ENCODE peak calls at places on chromosome 1, in five cellular contexts. Z is CMK; U is frontal cortex; T is cerebellum; R is CD4-positive, alpha-beta memory T cell. O is an unnamed sample.

GRCh38 chr1:238409191-238409846 is 518.6 kb upstream of the ZP4 start:
- DNase-seq in Z (no peak), U (no peak), T (no peak), R (no peak), O (no peak)

GRCh38 chr1:172380441-172381244 is 39.8 kb upstream of the C1orf105 start:
- DNase-seq in Z (no peak), U (no peak), T (no peak), R (peak; percentile 53), O (peak; percentile 11)

GRCh38 chr1:240234477-240235225 is 143.0 kb downstream of the FMN2 start:
- DNase-seq in Z (no peak), U (no peak), T (no peak), R (no peak), O (no peak)

GRCh38 chr1:64948905-64949833 is 17.2 kb downstream of the JAK1 start:
- DNase-seq in Z (no peak), U (no peak), T (no peak), R (no peak), O (peak; percentile 9)

GRCh38 chr1:203888807-203889251 is 27.4 kb downstream of the SNRPE start:
- DNase-seq in Z (no peak), U (no peak), T (no peak), R (no peak), O (no peak)

GRCh38 chr1:150575072-150575489 is 4.3 kb downstream of the MCL1 start:
- DNase-seq in Z (no peak), U (no peak), T (no peak), R (peak; percentile 17), O (no peak)

GRCh38 chr1:14390816-14391215 is 207.7 kb upstream of the KAZN start:
- DNase-seq in Z (no peak), U (no peak), T (no peak), R (no peak), O (no peak)

GRCh38 chr1:168686666-168687065 is 42.3 kb downstream of the DPT start:
- DNase-seq in Z (no peak), U (no peak), T (no peak), R (no peak), O (no peak)

GRCh38 chr1:201709564-201710295 is 119.2 kb upstream of the IPO9 start:
- DNase-seq in Z (peak; percentile 32), U (peak; percentile 58), T (peak; percentile 33), R (peak; percentile 35), O (peak; percentile 65)

GRCh38 chr1:33057095-33057494 is 20.4 kb upstream of the AK2 start:
- DNase-seq in Z (no peak), U (no peak), T (peak; percentile 61), R (no peak), O (no peak)

GRCh38 chr1:234987415-234988159 is 141.1 kb downstream of the TOMM20 start:
- DNase-seq in Z (no peak), U (no peak), T (no peak), R (no peak), O (no peak)

GRCh38 chr1:230003409-230003808 is 63.6 kb upstream of the GALNT2 start:
- DNase-seq in Z (no peak), U (no peak), T (no peak), R (no peak), O (no peak)

GRCh38 chr1:43300661-43301094 is at the start of gene TIE1:
- DNase-seq in Z (peak; percentile 75), U (no peak), T (no peak), R (no peak), O (peak; percentile 29)

GRCh38 chr1:98920441-98921110 is 84.1 kb downstream of the PLPPR5 start:
- DNase-seq in Z (no peak), U (no peak), T (no peak), R (no peak), O (no peak)

GRCh38 chr1:219876798-219877209 is 51.6 kb downstream of the SLC30A10 start:
- DNase-seq in Z (no peak), U (no peak), T (no peak), R (no peak), O (peak; percentile 80)

GRCh38 chr1:7583291-7584096 is 187.6 kb upstream of the VAMP3 start:
- DNase-seq in Z (no peak), U (no peak), T (no peak), R (no peak), O (no peak)

GRCh38 chr1:5333326-5333725 is 658.9 kb downstream of the NPHP4 start:
- DNase-seq in Z (no peak), U (no peak), T (no peak), R (no peak), O (no peak)

GRCh38 chr1:105386489-105386888 is 1636.8 kb downstream of the AMY1C start:
- DNase-seq in Z (no peak), U (no peak), T (no peak), R (no peak), O (no peak)

GRCh38 chr1:27092888-27093287 is 62.0 kb downstream of the SLC9A1 start:
- DNase-seq in Z (no peak), U (no peak), T (no peak), R (no peak), O (no peak)

GRCh38 chr1:9659328-9659727 is 7.8 kb downstream of the PIK3CD start:
- DNase-seq in Z (no peak), U (no peak), T (no peak), R (no peak), O (no peak)

GRCh38 chr1:202210370-202210769 is 16.8 kb downstream of the LGR6 start:
- DNase-seq in Z (no peak), U (no peak), T (peak; percentile 76), R (no peak), O (no peak)